ENCODE peak calls at places on chromosomes 11 and 22, in four cellular contexts. T is choroid plexus epithelial cell, J is LoVo, C is substantia nigra. N is an unnamed sample.

GRCh38 chr22:48943567-48944432 is 883.9 kb downstream of the BRD1 start:
- DNase-seq in T (no peak), J (no peak), C (peak), N (peak)

GRCh38 chr11:134349802-134350355 is 18.1 kb downstream of the GLB1L2 start:
- DNase-seq in C (no peak), J (no peak), T (no peak), N (no peak)

GRCh38 chr11:64409707-64410395 is 50.9 kb downstream of the RPS6KA4 start:
- DNase-seq in C (no peak), T (peak), J (no peak), N (no peak)

GRCh38 chr11:93209476-93209875 is 11.7 kb upstream of the SLC36A4 start:
- DNase-seq in J (no peak), C (no peak), T (no peak), N (no peak)

GRCh38 chr11:120400564-120401364 is 64.6 kb downstream of the ARHGEF12 start:
- DNase-seq in C (no peak), T (peak), J (peak), N (peak)

GRCh38 chr11:66080055-66080817 is 10.2 kb downstream of the PACS1 start:
- DNase-seq in J (peak), C (no peak), T (peak), N (peak)

GRCh38 chr22:39070186-39070585 is 6.9 kb upstream of the APOBEC3G start:
- DNase-seq in C (no peak), T (no peak), J (no peak), N (no peak)

GRCh38 chr22:23282089-23282501 is 101.8 kb downstream of the BCR start:
- DNase-seq in C (peak), J (peak), T (peak), N (peak)

GRCh38 chr11:67510023-67510345 is 2.0 kb upstream of the CDK2AP2 start:
- DNase-seq in J (no peak), T (no peak), C (no peak), N (no peak)

GRCh38 chr22:29310065-29310862 is 3.8 kb downstream of the GAS2L1 start:
- DNase-seq in T (no peak), C (no peak), J (no peak), N (no peak)

GRCh38 chr22:29043906-29044575 is 17.6 kb downstream of the C22orf31 start:
- DNase-seq in C (no peak), T (peak), J (no peak), N (no peak)

GRCh38 chr11:69500285-69501120 is 19.0 kb downstream of the LINC01488 start:
- DNase-seq in C (no peak), J (no peak), T (peak), N (no peak)

GRCh38 chr22:43262990-43263644 is 76.2 kb upstream of the TTLL12 start:
- DNase-seq in C (no peak), J (no peak), T (peak), N (no peak)